ENCODE peak calls at places on chromosomes 6 and 20, in six cellular contexts. One of them, this sample, is unnamed.

GRCh38 chr6:3738381-3739131 is 13.0 kb downstream of the PXDC1 start:
- DNase-seq in GM23338: no peak
- DNase-seq in HepG2: no peak
- DNase-seq in SK-N-SH: no peak
- DNase-seq in HCT116: no peak
- DNase-seq in Panc1: no peak
- DNase-seq in this sample: peak

GRCh38 chr6:70166088-70166958 is 136.6 kb downstream of the COL9A1 start:
- DNase-seq in Panc1: peak
- DNase-seq in GM23338: peak
- DNase-seq in SK-N-SH: no peak
- DNase-seq in HCT116: peak
- DNase-seq in HepG2: peak
- DNase-seq in this sample: peak

GRCh38 chr6:26016326-26017275 is 54.0 kb downstream of the TRIM38 start:
- DNase-seq in HepG2: no peak
- DNase-seq in GM23338: no peak
- DNase-seq in SK-N-SH: no peak
- DNase-seq in HCT116: no peak
- DNase-seq in Panc1: no peak
- DNase-seq in this sample: no peak

GRCh38 chr20:33667245-33668086 is 723 bp downstream of the ACTL10 start:
- DNase-seq in HepG2: no peak
- DNase-seq in SK-N-SH: peak
- DNase-seq in Panc1: no peak
- DNase-seq in GM23338: no peak
- DNase-seq in HCT116: no peak
- DNase-seq in this sample: peak

GRCh38 chr6:14077193-14077853 is 40.2 kb upstream of the CD83 start:
- DNase-seq in SK-N-SH: no peak
- DNase-seq in Panc1: no peak
- DNase-seq in HCT116: no peak
- DNase-seq in HepG2: no peak
- DNase-seq in GM23338: no peak
- DNase-seq in this sample: no peak

GRCh38 chr6:143015300-143015706 is 45.4 kb upstream of the AIG1 start:
- DNase-seq in HCT116: no peak
- DNase-seq in Panc1: no peak
- DNase-seq in GM23338: no peak
- DNase-seq in HepG2: no peak
- DNase-seq in SK-N-SH: no peak
- DNase-seq in this sample: no peak

GRCh38 chr6:46655803-46656202 is 3.0 kb downstream of the SLC25A27 start:
- DNase-seq in Panc1: no peak
- DNase-seq in GM23338: peak
- DNase-seq in HepG2: peak
- DNase-seq in SK-N-SH: peak
- DNase-seq in HCT116: peak
- DNase-seq in this sample: no peak

GRCh38 chr6:30646450-30647038 is 389 bp upstream of the C6orf136 start:
- DNase-seq in HepG2: no peak
- DNase-seq in Panc1: peak
- DNase-seq in SK-N-SH: peak
- DNase-seq in GM23338: peak
- DNase-seq in HCT116: no peak
- DNase-seq in this sample: no peak

GRCh38 chr6:137495652-137496391 is 1.6 kb upstream of the OLIG3 start:
- DNase-seq in HCT116: no peak
- DNase-seq in GM23338: peak
- DNase-seq in SK-N-SH: no peak
- DNase-seq in HepG2: no peak
- DNase-seq in Panc1: no peak
- DNase-seq in this sample: no peak

GRCh38 chr6:158060447-158061360 is 79.0 kb downstream of the SYNJ2 start:
- DNase-seq in GM23338: peak
- DNase-seq in SK-N-SH: peak
- DNase-seq in Panc1: no peak
- DNase-seq in HepG2: no peak
- DNase-seq in HCT116: no peak
- DNase-seq in this sample: no peak

GRCh38 chr20:2984028-2984501 is 59.4 kb upstream of the GNRH2 start:
- DNase-seq in SK-N-SH: no peak
- DNase-seq in HepG2: no peak
- DNase-seq in GM23338: no peak
- DNase-seq in Panc1: no peak
- DNase-seq in HCT116: no peak
- DNase-seq in this sample: no peak

GRCh38 chr20:59825944-59826759 is 107.3 kb downstream of the SYCP2 start:
- DNase-seq in Panc1: no peak
- DNase-seq in HepG2: no peak
- DNase-seq in GM23338: no peak
- DNase-seq in HCT116: no peak
- DNase-seq in SK-N-SH: peak
- DNase-seq in this sample: no peak

GRCh38 chr20:50624351-50625016 is 66.9 kb downstream of the RIPOR3 start:
- DNase-seq in Panc1: no peak
- DNase-seq in HCT116: no peak
- DNase-seq in SK-N-SH: peak
- DNase-seq in GM23338: no peak
- DNase-seq in HepG2: peak
- DNase-seq in this sample: no peak

GRCh38 chr6:89887452-89888137 is 6.7 kb upstream of the GJA10 start:
- DNase-seq in SK-N-SH: peak
- DNase-seq in GM23338: peak
- DNase-seq in Panc1: no peak
- DNase-seq in HepG2: no peak
- DNase-seq in HCT116: no peak
- DNase-seq in this sample: peak

GRCh38 chr6:10610289-10610688 is 84.1 kb downstream of the C6orf52 start:
- DNase-seq in HepG2: no peak
- DNase-seq in GM23338: no peak
- DNase-seq in HCT116: no peak
- DNase-seq in SK-N-SH: no peak
- DNase-seq in Panc1: no peak
- DNase-seq in this sample: no peak

GRCh38 chr20:51258582-51259175 is 235.8 kb upstream of the KCNG1 start:
- DNase-seq in SK-N-SH: no peak
- DNase-seq in Panc1: no peak
- DNase-seq in GM23338: no peak
- DNase-seq in HCT116: no peak
- DNase-seq in HepG2: no peak
- DNase-seq in this sample: no peak

GRCh38 chr6:5287205-5287965 is 26.1 kb downstream of the FARS2 start:
- DNase-seq in HCT116: no peak
- DNase-seq in Panc1: no peak
- DNase-seq in HepG2: no peak
- DNase-seq in GM23338: no peak
- DNase-seq in SK-N-SH: no peak
- DNase-seq in this sample: no peak

GRCh38 chr6:77880501-77880900 is 227.7 kb downstream of the MEI4 start:
- DNase-seq in SK-N-SH: no peak
- DNase-seq in HepG2: peak
- DNase-seq in HCT116: peak
- DNase-seq in GM23338: no peak
- DNase-seq in Panc1: no peak
- DNase-seq in this sample: no peak

GRCh38 chr20:7108929-7109328 is 341.4 kb downstream of the BMP2 start:
- DNase-seq in GM23338: no peak
- DNase-seq in HepG2: no peak
- DNase-seq in SK-N-SH: no peak
- DNase-seq in Panc1: no peak
- DNase-seq in HCT116: no peak
- DNase-seq in this sample: no peak

GRCh38 chr6:139536751-139537617 is 162.5 kb upstream of the CITED2 start:
- DNase-seq in Panc1: no peak
- DNase-seq in HepG2: no peak
- DNase-seq in SK-N-SH: no peak
- DNase-seq in GM23338: no peak
- DNase-seq in HCT116: no peak
- DNase-seq in this sample: no peak

GRCh38 chr6:13076575-13076974 is 251.8 kb downstream of the TBC1D7 start:
- DNase-seq in HCT116: no peak
- DNase-seq in Panc1: no peak
- DNase-seq in GM23338: no peak
- DNase-seq in SK-N-SH: no peak
- DNase-seq in HepG2: no peak
- DNase-seq in this sample: no peak

GRCh38 chr6:151209071-151209831 is 30.5 kb upstream of the AKAP12 start:
- DNase-seq in Panc1: no peak
- DNase-seq in HCT116: peak
- DNase-seq in GM23338: no peak
- DNase-seq in SK-N-SH: peak
- DNase-seq in HepG2: peak
- DNase-seq in this sample: no peak

GRCh38 chr20:38161412-38161774 is 3.7 kb downstream of the TGM2 start:
- DNase-seq in Panc1: no peak
- DNase-seq in SK-N-SH: no peak
- DNase-seq in HCT116: no peak
- DNase-seq in GM23338: no peak
- DNase-seq in HepG2: no peak
- DNase-seq in this sample: no peak

GRCh38 chr6:71421611-71422010 is 133.0 kb downstream of the OGFRL1 start:
- DNase-seq in HepG2: no peak
- DNase-seq in Panc1: no peak
- DNase-seq in GM23338: no peak
- DNase-seq in SK-N-SH: no peak
- DNase-seq in HCT116: no peak
- DNase-seq in this sample: no peak

GRCh38 chr6:71414486-71414885 is 125.9 kb downstream of the OGFRL1 start:
- DNase-seq in HepG2: no peak
- DNase-seq in HCT116: no peak
- DNase-seq in GM23338: no peak
- DNase-seq in Panc1: no peak
- DNase-seq in SK-N-SH: no peak
- DNase-seq in this sample: no peak

GRCh38 chr6:71419954-71420692 is 131.5 kb downstream of the OGFRL1 start:
- DNase-seq in HCT116: no peak
- DNase-seq in SK-N-SH: peak
- DNase-seq in GM23338: peak
- DNase-seq in Panc1: no peak
- DNase-seq in HepG2: no peak
- DNase-seq in this sample: no peak

GRCh38 chr6:71420693-71421328 is 132.2 kb downstream of the OGFRL1 start:
- DNase-seq in HepG2: no peak
- DNase-seq in Panc1: peak
- DNase-seq in HCT116: no peak
- DNase-seq in GM23338: peak
- DNase-seq in SK-N-SH: peak
- DNase-seq in this sample: no peak

GRCh38 chr6:71419217-71419953 is 130.8 kb downstream of the OGFRL1 start:
- DNase-seq in Panc1: no peak
- DNase-seq in SK-N-SH: no peak
- DNase-seq in HCT116: no peak
- DNase-seq in GM23338: peak
- DNase-seq in HepG2: no peak
- DNase-seq in this sample: no peak
- H3K4me3 ChIP-seq in Panc1: peak
- H3K4me3 ChIP-seq in SK-N-SH: peak
- H3K4me3 ChIP-seq in HCT116: no peak
- H3K4me3 ChIP-seq in GM23338: peak
- H3K4me3 ChIP-seq in HepG2: no peak
- H3K4me3 ChIP-seq in this sample: no peak

GRCh38 chr6:131924881-131925474 is 26.2 kb downstream of the CCN2 start:
- DNase-seq in Panc1: no peak
- DNase-seq in SK-N-SH: no peak
- DNase-seq in GM23338: peak
- DNase-seq in HCT116: peak
- DNase-seq in HepG2: peak
- DNase-seq in this sample: no peak
- TF ChIP-seq REST in Panc1: no peak
- TF ChIP-seq REST in SK-N-SH: no peak
- TF ChIP-seq REST in GM23338: no peak
- TF ChIP-seq REST in HCT116: no peak
- TF ChIP-seq REST in HepG2: no peak
- TF ChIP-seq REST in this sample: no peak

GRCh38 chr20:24953621-24954133 is 4.6 kb downstream of the CST7 start:
- DNase-seq in SK-N-SH: no peak
- DNase-seq in GM23338: no peak
- DNase-seq in HepG2: no peak
- DNase-seq in Panc1: no peak
- DNase-seq in HCT116: no peak
- DNase-seq in this sample: no peak

GRCh38 chr20:24954151-24954550 is 5.1 kb downstream of the CST7 start:
- DNase-seq in Panc1: no peak
- DNase-seq in HCT116: no peak
- DNase-seq in SK-N-SH: no peak
- DNase-seq in HepG2: no peak
- DNase-seq in GM23338: no peak
- DNase-seq in this sample: no peak

GRCh38 chr20:24953204-24953565 is 4.1 kb downstream of the CST7 start:
- DNase-seq in HCT116: no peak
- DNase-seq in GM23338: no peak
- DNase-seq in Panc1: no peak
- DNase-seq in HepG2: no peak
- DNase-seq in SK-N-SH: no peak
- DNase-seq in this sample: no peak

GRCh38 chr20:24951536-24952047 is 2.5 kb downstream of the CST7 start:
- DNase-seq in HCT116: no peak
- DNase-seq in SK-N-SH: no peak
- DNase-seq in Panc1: no peak
- DNase-seq in HepG2: no peak
- DNase-seq in GM23338: no peak
- DNase-seq in this sample: no peak

DNA sequence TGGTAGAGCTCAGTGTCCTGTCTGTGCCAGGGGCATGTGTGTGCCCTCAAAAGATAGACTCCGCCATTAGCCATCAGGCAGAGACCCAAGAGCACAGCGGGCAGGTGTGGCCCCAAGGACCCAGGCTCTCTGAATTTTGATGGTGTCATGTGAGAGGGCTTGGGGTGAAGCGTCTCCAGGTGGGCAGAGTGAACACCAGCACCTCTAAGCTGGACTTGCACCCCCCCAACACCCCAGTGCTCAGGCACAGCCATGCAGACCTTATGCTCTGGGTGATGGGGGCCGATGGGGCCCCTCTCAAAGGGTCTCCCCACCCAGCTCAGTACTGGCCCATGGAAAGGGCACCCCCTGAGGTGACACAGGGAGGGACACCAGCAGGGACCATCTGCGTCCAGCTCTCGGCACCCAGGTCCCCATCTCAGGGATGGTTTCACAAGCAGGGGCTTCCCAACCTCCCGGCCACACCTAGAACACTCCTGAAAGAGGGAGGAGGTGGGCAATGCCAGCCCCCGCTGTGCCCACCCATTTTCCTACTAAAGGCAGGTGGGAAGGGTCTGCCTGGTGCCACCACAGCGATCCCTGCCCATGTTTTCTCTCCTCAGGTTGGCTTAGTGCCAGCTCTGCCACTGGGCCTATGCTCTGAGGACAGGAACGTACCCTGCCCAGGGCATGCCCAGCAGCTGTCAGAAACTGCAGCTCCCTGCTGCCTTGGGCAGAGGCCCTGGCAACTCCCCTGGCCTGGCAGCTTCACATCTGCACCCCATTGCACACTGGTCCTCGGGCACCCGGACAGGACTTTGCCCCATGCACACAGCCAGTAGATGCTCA is 3.5 kb downstream of the CST7 start:
- DNase-seq in HepG2: no peak
- DNase-seq in GM23338: no peak
- DNase-seq in Panc1: no peak
- DNase-seq in HCT116: no peak
- DNase-seq in SK-N-SH: no peak
- DNase-seq in this sample: no peak
- H3K4me3 ChIP-seq in HepG2: no peak
- H3K4me3 ChIP-seq in GM23338: no peak
- H3K4me3 ChIP-seq in Panc1: no peak
- H3K4me3 ChIP-seq in HCT116: no peak
- H3K4me3 ChIP-seq in SK-N-SH: no peak
- H3K4me3 ChIP-seq in this sample: no peak

GRCh38 chr20:47030271-47030810 is 135.7 kb downstream of the EYA2 start:
- DNase-seq in SK-N-SH: no peak
- DNase-seq in GM23338: no peak
- DNase-seq in Panc1: no peak
- DNase-seq in HCT116: no peak
- DNase-seq in HepG2: no peak
- DNase-seq in this sample: no peak
- TF ChIP-seq REST in SK-N-SH: no peak
- TF ChIP-seq REST in GM23338: no peak
- TF ChIP-seq REST in Panc1: no peak
- TF ChIP-seq REST in HCT116: no peak
- TF ChIP-seq REST in HepG2: no peak
- TF ChIP-seq REST in this sample: no peak

This sample was measured in HL-60.